ENCODE peak calls at places on chromosomes 12 and 14, in five cellular contexts. P is HEK293T, Y is HepG2, T is H1, O is GM12878. U is an unnamed sample.

GRCh38 chr14:69572634-69573135 is 2.0 kb downstream of the CCDC177 start:
- DNase-seq in P (no peak), Y (no peak), T (no peak), O (no peak), U (no peak)

GRCh38 chr14:81219821-81220487 is 805 bp downstream of the GTF2A1 start:
- DNase-seq in P (peak; percentile 15), Y (peak; percentile 6), T (no peak), O (no peak), U (no peak)

GRCh38 chr12:42372154-42372791 is 46.3 kb downstream of the PPHLN1 start:
- DNase-seq in P (peak; percentile 56), Y (peak; percentile 58), T (no peak), O (peak; percentile 49), U (peak; percentile 51)

GRCh38 chr14:100592972-100593371 is 5.8 kb upstream of the BEGAIN start:
- DNase-seq in P (no peak), Y (no peak), T (no peak), O (no peak), U (no peak)

GRCh38 chr12:62737615-62738014 is 197.3 kb downstream of the PPM1H start:
- DNase-seq in P (no peak), Y (no peak), T (no peak), O (no peak), U (no peak)

GRCh38 chr14:104770851-104771272 is 17.9 kb downstream of the SIVA1 start:
- DNase-seq in P (no peak), Y (no peak), T (no peak), O (no peak), U (no peak)

GRCh38 chr12:73225941-73226340 is 953.8 kb downstream of the TRHDE start:
- DNase-seq in P (no peak), Y (no peak), T (no peak), O (no peak), U (no peak)

GRCh38 chr12:124381454-124382207 is 86.7 kb downstream of the RFLNA start:
- DNase-seq in P (no peak), Y (no peak), T (no peak), O (no peak), U (no peak)

GRCh38 chr14:88422919-88423318 is 37.5 kb downstream of the SPATA7 start:
- DNase-seq in P (no peak), Y (no peak), T (no peak), O (no peak), U (no peak)

GRCh38 chr12:98354520-98354919 is 160.9 kb upstream of the TMPO start:
- DNase-seq in P (no peak), Y (no peak), T (no peak), O (no peak), U (no peak)

GRCh38 chr12:76270657-76271358 is 77.4 kb downstream of the BBS10 start:
- DNase-seq in P (no peak), Y (no peak), T (no peak), O (no peak), U (no peak)

GRCh38 chr12:57604454-57605307 is at the start of gene DTX3:
- DNase-seq in P (no peak), Y (no peak), T (no peak), O (no peak), U (no peak)

GRCh38 chr12:86530996-86531655 is 274.9 kb upstream of the MGAT4C start:
- DNase-seq in P (no peak), Y (no peak), T (no peak), O (no peak), U (no peak)

GRCh38 chr14:35223927-35224326 is 68.3 kb upstream of the PSMA6 start:
- DNase-seq in P (no peak), Y (no peak), T (no peak), O (no peak), U (no peak)

GRCh38 chr12:113310489-113310888 is 24.4 kb downstream of the SLC8B1 start:
- DNase-seq in P (no peak), Y (peak; percentile 15), T (no peak), O (no peak), U (peak; percentile 32)

GRCh38 chr12:46556820-46557524 is 184.4 kb upstream of the SLC38A2 start:
- DNase-seq in P (no peak), Y (no peak), T (no peak), O (no peak), U (no peak)

GRCh38 chr14:22650046-22650739 is 6.0 kb upstream of the OR6J1 start:
- DNase-seq in P (no peak), Y (no peak), T (no peak), O (no peak), U (no peak)

GRCh38 chr14:35701531-35701930 is 107.6 kb downstream of the RALGAPA1 start:
- DNase-seq in P (no peak), Y (no peak), T (no peak), O (no peak), U (no peak)

GRCh38 chr14:22981090-22982012 is 1.0 kb downstream of the AJUBA start:
- DNase-seq in P (no peak), Y (no peak), T (no peak), O (no peak), U (no peak)

GRCh38 chr14:44989497-44990440 is 27.8 kb downstream of the TOGARAM1 start:
- DNase-seq in P (no peak), Y (no peak), T (no peak), O (no peak), U (no peak)

GRCh38 chr14:104604461-104605449 is at the start of gene TMEM179:
- DNase-seq in P (peak; percentile 89), Y (peak; percentile 7), T (peak; percentile 15), O (no peak), U (peak; percentile 40)

GRCh38 chr14:99522025-99522401 is 40.8 kb downstream of the CCNK start:
- DNase-seq in P (no peak), Y (no peak), T (no peak), O (no peak), U (no peak)

GRCh38 chr12:108332791-108333382 is 6.2 kb downstream of the CMKLR1 start:
- DNase-seq in P (no peak), Y (no peak), T (no peak), O (no peak), U (no peak)

GRCh38 chr14:90091393-90091792 is 29.6 kb downstream of the KCNK13 start:
- DNase-seq in P (no peak), Y (no peak), T (no peak), O (no peak), U (no peak)

GRCh38 chr14:61355892-61356325 is 34.5 kb downstream of the PRKCH start:
- DNase-seq in P (no peak), Y (peak; percentile 1), T (peak; percentile 54), O (no peak), U (peak; percentile 20)

GRCh38 chr12:26452511-26452910 is 257.1 kb downstream of the SSPN start:
- DNase-seq in P (no peak), Y (no peak), T (no peak), O (no peak), U (no peak)

GRCh38 chr12:48980389-48980952 is 2.3 kb downstream of the WNT1 start:
- DNase-seq in P (no peak), Y (no peak), T (no peak), O (no peak), U (no peak)

GRCh38 chr12:4174417-4174816 is 99.1 kb upstream of the CCND2 start:
- DNase-seq in P (no peak), Y (no peak), T (no peak), O (no peak), U (no peak)

GRCh38 chr12:94795520-94795919 is 145.2 kb upstream of the TMCC3 start:
- DNase-seq in P (peak; percentile 27), Y (no peak), T (no peak), O (no peak), U (peak; percentile 71)

GRCh38 chr12:6970096-6970527 is 352 bp downstream of the PHB2 start:
- DNase-seq in P (no peak), Y (peak; percentile 36), T (no peak), O (no peak), U (peak; percentile 57)

GRCh38 chr12:1080520-1081223 is 89.6 kb downstream of the ERC1 start:
- DNase-seq in P (no peak), Y (no peak), T (no peak), O (peak; percentile 48), U (no peak)

GRCh38 chr12:124947561-124948398 is 33.3 kb upstream of the UBC start:
- DNase-seq in P (no peak), Y (no peak), T (no peak), O (no peak), U (no peak)

GRCh38 chr12:124000111-124000510 is 27.1 kb downstream of the ZNF664 start:
- DNase-seq in P (no peak), Y (no peak), T (no peak), O (no peak), U (no peak)

GRCh38 chr14:44854114-44854513 is 107.6 kb downstream of the KLHL28 start:
- DNase-seq in P (no peak), Y (no peak), T (no peak), O (no peak), U (no peak)

DNA sequence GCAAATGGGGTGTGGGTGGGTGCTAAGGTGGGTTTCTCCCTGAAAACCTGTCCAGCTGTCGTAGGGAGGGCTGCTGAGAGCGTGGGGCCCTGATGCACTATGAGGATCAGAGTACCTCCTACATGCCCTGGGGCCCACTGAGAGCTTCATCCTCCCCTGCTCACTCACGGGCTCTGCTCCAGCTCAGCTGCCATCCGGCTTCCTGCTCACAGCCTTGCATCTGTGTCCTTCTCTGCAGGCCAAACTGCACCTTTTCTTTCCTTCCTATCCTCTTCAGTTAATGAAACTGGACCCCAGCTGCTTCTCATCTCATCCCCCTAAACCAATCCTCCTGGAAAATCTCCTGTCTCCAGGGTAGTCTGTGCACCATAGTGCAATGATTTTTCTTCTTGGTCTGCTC is 22.2 kb upstream of the GPRC5D start:
- DNase-seq in P (no peak), Y (no peak), T (no peak), O (no peak), U (no peak)
- TF ChIP-seq SUZ12 in P (no peak), Y (no peak), T (no peak), O (no peak), U (no peak)

GRCh38 chr12:53751336-53752191 is at the start of gene CISTR:
- DNase-seq in P (no peak), Y (no peak), T (no peak), O (no peak), U (no peak)
- TF ChIP-seq SUZ12 in P (no peak), Y (no peak), T (peak; percentile 87), O (no peak), U (no peak)

GRCh38 chr12:119512772-119513497 is 80.6 kb upstream of the TMEM233 start:
- DNase-seq in P (peak; percentile 19), Y (peak; percentile 9), T (no peak), O (no peak), U (no peak)
- TF ChIP-seq SUZ12 in P (no peak), Y (no peak), T (no peak), O (no peak), U (no peak)

GRCh38 chr14:63761356-63762117 is 33.7 kb upstream of the SGPP1 start:
- DNase-seq in P (no peak), Y (no peak), T (no peak), O (no peak), U (no peak)
- TF ChIP-seq SUZ12 in P (no peak), Y (no peak), T (no peak), O (no peak), U (no peak)